ENCODE peak calls at places on chromosomes 1 and 21, in seven cellular contexts. H is nephron progenitor cell, I is M059J, W is T-cell, F is AG08395, B is left ventricle myocardium inferior, O is neural crest cell. Y is an unnamed sample.

GRCh38 chr1:219066631-219067349 is 106.9 kb upstream of the LYPLAL1 start:
- DNase-seq in I (peak; percentile 91), H (no peak), B (no peak), W (no peak), O (no peak), F (peak; percentile 56), Y (peak; percentile 73)

GRCh38 chr1:11929849-11930248 is 3.6 kb upstream of the KIAA2013 start:
- DNase-seq in W (no peak), B (peak; percentile 82), O (no peak), H (peak; percentile 37), F (peak; percentile 65), I (peak; percentile 80), Y (peak; percentile 82)

GRCh38 chr1:67721650-67722291 is 36.8 kb downstream of the GADD45A start:
- DNase-seq in I (no peak), O (no peak), B (no peak), W (no peak), F (no peak), H (no peak), Y (no peak)

GRCh38 chr1:2247760-2248126 is 19.6 kb downstream of the SKI start:
- DNase-seq in W (no peak), O (no peak), F (no peak), I (no peak), B (no peak), H (no peak), Y (no peak)

GRCh38 chr1:17561252-17561558 is 21.7 kb downstream of the ARHGEF10L start:
- DNase-seq in F (peak; percentile 50), I (peak; percentile 65), H (no peak), B (no peak), W (no peak), O (no peak), Y (peak; percentile 49)

GRCh38 chr1:73901656-73902276 is 296.2 kb downstream of the LRRIQ3 start:
- DNase-seq in B (no peak), F (no peak), W (no peak), O (no peak), I (no peak), H (no peak), Y (no peak)

GRCh38 chr1:18951818-18952391 is 4.6 kb downstream of the IFFO2 start:
- DNase-seq in W (peak; percentile 75), O (no peak), B (no peak), I (peak; percentile 90), F (no peak), H (no peak), Y (peak; percentile 59)

GRCh38 chr1:243311809-243312208 is 56.0 kb downstream of the SDCCAG8 start:
- DNase-seq in W (no peak), F (no peak), I (no peak), H (no peak), O (no peak), B (no peak), Y (no peak)

GRCh38 chr1:58465825-58466617 is 80.5 kb downstream of the OMA1 start:
- DNase-seq in O (no peak), W (no peak), F (peak; percentile 43), B (no peak), I (peak; percentile 72), H (no peak), Y (peak; percentile 75)

GRCh38 chr1:13809461-13810159 is 109.6 kb downstream of the PRDM2 start:
- DNase-seq in O (no peak), H (no peak), I (peak; percentile 8), B (no peak), F (no peak), W (no peak), Y (no peak)

GRCh38 chr1:58709540-58709939 is 9.7 kb upstream of the MYSM1 start:
- DNase-seq in F (no peak), O (no peak), H (no peak), W (no peak), B (no peak), I (no peak), Y (no peak)

GRCh38 chr1:205009666-205010065 is 33.3 kb upstream of the CNTN2 start:
- DNase-seq in W (no peak), H (no peak), F (no peak), I (no peak), O (no peak), B (no peak), Y (no peak)

GRCh38 chr1:57485643-57486042 is 61.8 kb upstream of the DAB1 start:
- DNase-seq in W (no peak), B (no peak), F (peak; percentile 48), H (no peak), O (no peak), I (peak; percentile 77), Y (peak; percentile 71)

GRCh38 chr1:110242731-110243130 is 32.6 kb downstream of the KCNC4 start:
- DNase-seq in F (no peak), B (no peak), W (no peak), I (no peak), O (no peak), H (no peak), Y (no peak)

GRCh38 chr1:96865731-96866684 is 144.4 kb downstream of the PTBP2 start:
- DNase-seq in W (no peak), B (no peak), H (no peak), F (peak; percentile 75), I (peak; percentile 95), O (no peak), Y (peak; percentile 99)

GRCh38 chr1:154745286-154745731 is 124.8 kb downstream of the KCNN3 start:
- DNase-seq in W (no peak), I (no peak), F (no peak), O (no peak), H (no peak), B (peak; percentile 66), Y (peak; percentile 64)

GRCh38 chr1:110674337-110675059 is at the start of gene KCNA3:
- DNase-seq in F (no peak), B (peak; percentile 19), W (peak; percentile 60), O (peak; percentile 66), H (peak; percentile 82), I (no peak), Y (no peak)

GRCh38 chr21:36103434-36103833 is 31.4 kb upstream of the CBR3 start:
- DNase-seq in B (no peak), O (no peak), I (peak; percentile 59), W (no peak), H (no peak), F (no peak), Y (no peak)

GRCh38 chr1:81234237-81234636 is 566.5 kb upstream of the ADGRL2 start:
- DNase-seq in I (no peak), W (no peak), B (no peak), O (no peak), F (no peak), H (no peak), Y (no peak)

GRCh38 chr1:187384504-187384903 is 555.8 kb downstream of the PLA2G4A start:
- DNase-seq in O (no peak), B (no peak), H (no peak), W (no peak), F (no peak), I (no peak), Y (no peak)

GRCh38 chr1:200038645-200038986 is 11.1 kb downstream of the NR5A2 start:
- DNase-seq in B (no peak), W (no peak), H (peak; percentile 83), F (no peak), I (no peak), O (no peak), Y (no peak)

GRCh38 chr1:57605933-57606332 is 182.1 kb upstream of the DAB1 start:
- DNase-seq in W (no peak), B (no peak), H (no peak), F (no peak), O (no peak), I (no peak), Y (no peak)

GRCh38 chr21:45991606-45992301 is 10.2 kb downstream of the COL6A1 start:
- DNase-seq in H (no peak), F (no peak), W (no peak), O (no peak), I (no peak), B (peak; percentile 12), Y (no peak)

GRCh38 chr1:5891736-5892135 is 100.5 kb downstream of the NPHP4 start:
- DNase-seq in B (no peak), I (peak; percentile 72), F (peak; percentile 71), O (no peak), W (no peak), H (no peak), Y (peak; percentile 62)

GRCh38 chr1:172835834-172836233 is 176.9 kb downstream of the FASLG start:
- DNase-seq in W (no peak), O (no peak), I (no peak), H (no peak), F (no peak), B (no peak), Y (no peak)

GRCh38 chr1:246417152-246417812 is 89.8 kb downstream of the SMYD3 start:
- DNase-seq in B (no peak), O (no peak), W (no peak), I (peak; percentile 83), F (no peak), H (no peak), Y (peak; percentile 62)

GRCh38 chr1:170214980-170215910 is 69.5 kb downstream of the NTMT2 start:
- DNase-seq in O (no peak), H (no peak), F (no peak), W (no peak), B (peak; percentile 30), I (no peak), Y (peak; percentile 66)

GRCh38 chr1:24373710-24374109 is 39.9 kb downstream of the STPG1 start:
- DNase-seq in W (no peak), H (no peak), O (no peak), B (no peak), F (no peak), I (no peak), Y (no peak)

GRCh38 chr1:24905355-24905978 is 24.6 kb downstream of the RUNX3 start:
- DNase-seq in H (no peak), B (no peak), O (no peak), W (no peak), F (no peak), I (no peak), Y (no peak)

GRCh38 chr1:17441265-17441992 is 2.0 kb upstream of the RCC2 start:
- DNase-seq in H (no peak), I (peak; percentile 18), O (no peak), B (no peak), W (no peak), F (no peak), Y (peak; percentile 68)

GRCh38 chr1:97006044-97006676 is 284.6 kb downstream of the PTBP2 start:
- DNase-seq in H (no peak), W (no peak), I (peak; percentile 80), O (no peak), B (peak; percentile 15), F (peak; percentile 59), Y (peak; percentile 75)

GRCh38 chr21:19268634-19269138 is 865.1 kb upstream of the TMPRSS15 start:
- DNase-seq in W (no peak), H (no peak), B (no peak), I (no peak), F (no peak), O (no peak), Y (no peak)

GRCh38 chr1:214123061-214123784 is 135.4 kb downstream of the PROX1 start:
- DNase-seq in F (peak; percentile 63), I (peak; percentile 70), W (peak; percentile 5), B (no peak), H (peak; percentile 39), O (peak; percentile 22), Y (peak; percentile 43)

GRCh38 chr21:44872568-44873355 is 728 bp downstream of the PTTG1IP start:
- DNase-seq in H (peak; percentile 43), W (no peak), F (no peak), I (peak; percentile 71), O (no peak), B (peak; percentile 46), Y (no peak)

GRCh38 chr1:236953161-236953560 is 51.1 kb downstream of the MT1HL1 start:
- DNase-seq in F (no peak), W (no peak), O (no peak), H (no peak), I (no peak), B (no peak), Y (no peak)

GRCh38 chr1:208233978-208234377 is 10.2 kb downstream of the PLXNA2 start:
- DNase-seq in F (no peak), O (no peak), H (no peak), W (no peak), I (no peak), B (no peak), Y (no peak)

GRCh38 chr1:221440658-221441057 is 301.2 kb downstream of the DUSP10 start:
- DNase-seq in H (no peak), I (peak; percentile 51), W (no peak), O (no peak), F (peak; percentile 14), B (no peak), Y (peak; percentile 17)

GRCh38 chr1:29669488-29669871 is 433.2 kb downstream of the PTPRU start:
- DNase-seq in F (no peak), W (no peak), B (no peak), O (no peak), H (no peak), I (no peak), Y (no peak)

Y was measured in AG10803.